ENCODE peak calls at places on chromosomes 4 and X, in ten cellular contexts. L, M, Y, H, W, A, I, U, G and E are unnamed samples.

GRCh38 chrX:40402771-40403533 is 177.8 kb upstream of the ATP6AP2 start:
- DNase-seq in L (no peak), M (peak), Y (peak), H (no peak), W (no peak), A (peak), I (peak), U (no peak), G (no peak), E (no peak)

GRCh38 chrX:13694359-13694758 is 5.4 kb downstream of the RAB9A start:
- DNase-seq in L (no peak), M (no peak), Y (no peak), H (no peak), W (no peak), A (no peak), I (no peak), U (no peak), G (no peak), E (no peak)

GRCh38 chr4:169420291-169420690 is 149.5 kb upstream of the SH3RF1 start:
- DNase-seq in L (no peak), M (no peak), Y (no peak), H (no peak), W (no peak), A (no peak), I (no peak), U (no peak), G (no peak), E (no peak)

GRCh38 chr4:102663073-102663472 is 97.7 kb downstream of the MANBA start:
- DNase-seq in L (no peak), M (no peak), Y (no peak), H (no peak), W (no peak), A (peak), I (no peak), U (no peak), G (no peak), E (no peak)

GRCh38 chr4:72974694-72975487 is 94.6 kb downstream of the COX18 start:
- DNase-seq in L (no peak), M (no peak), Y (peak), H (no peak), W (no peak), A (no peak), I (no peak), U (no peak), G (no peak), E (no peak)

GRCh38 chrX:43969504-43970501 is 3.4 kb downstream of the NDP start:
- DNase-seq in L (no peak), M (no peak), Y (no peak), H (no peak), W (no peak), A (no peak), I (no peak), U (no peak), G (no peak), E (no peak)

GRCh38 chr4:39383690-39384089 is 17.5 kb upstream of the RFC1 start:
- DNase-seq in L (no peak), M (no peak), Y (no peak), H (no peak), W (no peak), A (no peak), I (no peak), U (no peak), G (peak), E (no peak)

GRCh38 chrX:71367396-71367795 is 1.2 kb downstream of the TAF1 start:
- DNase-seq in L (no peak), M (no peak), Y (no peak), H (no peak), W (no peak), A (no peak), I (no peak), U (no peak), G (no peak), E (no peak)

GRCh38 chrX:105331244-105331643 is 110.8 kb upstream of the TEX13A start:
- DNase-seq in L (no peak), M (no peak), Y (peak), H (no peak), W (no peak), A (no peak), I (no peak), U (no peak), G (no peak), E (no peak)

GRCh38 chrX:41468647-41469323 is 21.6 kb downstream of the NYX start:
- DNase-seq in L (no peak), M (no peak), Y (no peak), H (no peak), W (no peak), A (no peak), I (no peak), U (no peak), G (no peak), E (no peak)

GRCh38 chrX:2848806-2849420 is 20.2 kb downstream of the GYG2 start:
- DNase-seq in L (no peak), M (no peak), Y (no peak), H (no peak), W (no peak), A (peak), I (no peak), U (no peak), G (peak), E (no peak)

GRCh38 chr4:188270273-188271069 is 131.2 kb downstream of the TRIML1 start:
- DNase-seq in L (no peak), M (no peak), Y (no peak), H (no peak), W (no peak), A (no peak), I (no peak), U (no peak), G (no peak), E (no peak)

GRCh38 chr4:8383016-8383415 is 57.5 kb downstream of the ACOX3 start:
- DNase-seq in L (no peak), M (no peak), Y (no peak), H (no peak), W (no peak), A (no peak), I (no peak), U (no peak), G (no peak), E (no peak)

GRCh38 chrX:143642426-143642825 is 6.5 kb upstream of the SLITRK4 start:
- DNase-seq in L (no peak), M (no peak), Y (no peak), H (no peak), W (no peak), A (no peak), I (no peak), U (no peak), G (no peak), E (no peak)

DNA sequence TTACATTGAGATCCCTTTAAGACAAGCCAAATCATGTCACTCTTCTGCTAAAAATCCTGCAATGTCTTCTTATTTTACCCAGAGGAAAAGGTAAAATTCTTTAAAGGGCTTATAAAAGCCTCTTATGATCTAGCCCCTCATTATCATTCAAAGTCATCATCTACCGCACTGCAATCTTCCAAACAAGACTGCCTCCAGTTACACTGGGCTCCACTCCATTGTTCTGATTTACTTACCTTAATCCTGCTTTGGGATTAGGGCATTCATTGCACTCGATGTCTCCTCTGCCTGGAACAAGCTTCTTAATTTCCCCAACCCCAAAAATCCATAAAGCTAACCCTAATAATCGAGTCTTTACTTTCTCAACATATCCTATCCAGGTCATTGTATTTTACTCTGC is 269.1 kb downstream of the PCDH18 start:
- DNase-seq in L (no peak), M (no peak), Y (no peak), H (no peak), W (no peak), A (no peak), I (no peak), U (no peak), G (no peak), E (no peak)
- TF ChIP-seq CTCF in L (no peak), M (no peak), Y (no peak), H (no peak), W (no peak), A (no peak), I (no peak), U (no peak), G (no peak), E (no peak)

GRCh38 chrX:136608295-136608933 is 39.5 kb upstream of the CD40LG start:
- DNase-seq in L (no peak), M (peak), Y (no peak), H (peak), W (no peak), A (no peak), I (no peak), U (peak), G (no peak), E (peak)
- TF ChIP-seq CTCF in L (no peak), M (no peak), Y (no peak), H (peak), W (no peak), A (peak), I (peak), U (peak), G (no peak), E (no peak)

GRCh38 chrX:65689377-65689776 is 21.9 kb downstream of the MSN start:
- DNase-seq in L (no peak), M (no peak), Y (no peak), H (no peak), W (no peak), A (no peak), I (no peak), U (no peak), G (no peak), E (no peak)
- TF ChIP-seq CTCF in L (no peak), M (no peak), Y (no peak), H (no peak), W (no peak), A (no peak), I (no peak), U (no peak), G (no peak), E (no peak)

GRCh38 chr4:129804458-129804981 is 708.6 kb downstream of the C4orf33 start:
- DNase-seq in L (no peak), M (no peak), Y (no peak), H (no peak), W (no peak), A (no peak), I (no peak), U (no peak), G (no peak), E (no peak)
- TF ChIP-seq CTCF in L (no peak), M (no peak), Y (no peak), H (no peak), W (no peak), A (no peak), I (no peak), U (no peak), G (no peak), E (no peak)

DNA sequence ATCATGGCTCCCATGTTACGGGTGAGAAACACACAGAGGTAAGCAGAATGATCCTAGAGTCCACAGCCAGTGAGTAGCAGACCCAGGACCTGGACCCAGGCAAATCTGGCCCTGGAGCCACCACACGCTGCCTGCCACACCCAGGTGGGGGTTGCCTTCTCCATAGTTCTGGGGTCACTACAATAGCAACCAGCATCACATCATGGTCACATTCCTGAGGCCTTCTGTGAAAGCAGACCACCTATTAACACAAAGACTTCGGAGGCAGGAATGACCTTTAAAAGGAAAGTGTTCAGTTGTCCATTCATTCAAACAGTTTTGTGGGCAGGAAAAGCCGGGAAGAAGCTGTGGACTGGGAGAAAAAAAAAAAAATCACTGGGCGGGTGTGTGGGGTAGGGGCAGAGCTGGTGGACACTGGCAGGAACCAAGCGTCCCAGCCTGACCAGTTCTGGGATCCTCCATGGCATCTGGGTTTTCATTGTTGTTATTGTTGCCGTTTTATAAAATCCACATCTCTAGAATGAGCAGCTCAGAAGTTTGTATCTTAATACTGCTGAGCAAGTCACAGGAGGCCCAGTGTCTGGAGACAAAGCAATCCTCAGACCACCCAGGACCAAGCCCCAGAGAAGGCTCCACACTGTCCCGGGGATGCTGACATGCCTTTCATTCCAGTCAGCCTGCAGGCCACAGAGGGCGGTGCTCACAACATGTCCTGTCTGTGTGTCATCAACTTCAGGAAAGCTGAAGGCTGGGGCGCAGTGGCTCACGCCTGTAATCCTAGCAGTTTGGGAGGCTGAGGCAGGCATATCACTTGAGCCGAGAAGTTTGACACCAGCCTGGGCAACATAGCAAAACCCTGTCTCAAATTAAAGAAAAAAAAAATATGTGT is 67.0 kb downstream of the SEL1L3 start:
- DNase-seq in L (no peak), M (no peak), Y (peak), H (no peak), W (no peak), A (no peak), I (no peak), U (no peak), G (peak), E (no peak)
- TF ChIP-seq CTCF in L (no peak), M (no peak), Y (no peak), H (no peak), W (no peak), A (peak), I (no peak), U (no peak), G (no peak), E (no peak)

GRCh38 chr4:26325191-26325590 is 4.4 kb downstream of the RBPJ start:
- DNase-seq in L (no peak), M (no peak), Y (no peak), H (no peak), W (no peak), A (no peak), I (no peak), U (peak), G (peak), E (no peak)
- TF ChIP-seq CTCF in L (peak), M (no peak), Y (peak), H (peak), W (no peak), A (peak), I (peak), U (peak), G (peak), E (no peak)

GRCh38 chr4:2180410-2180809 is 61.5 kb downstream of the HAUS3 start:
- DNase-seq in L (no peak), M (no peak), Y (no peak), H (no peak), W (no peak), A (no peak), I (no peak), U (no peak), G (no peak), E (no peak)

GRCh38 chr4:2186865-2187172 is 55.1 kb downstream of the HAUS3 start:
- DNase-seq in L (no peak), M (no peak), Y (no peak), H (no peak), W (no peak), A (no peak), I (no peak), U (no peak), G (no peak), E (no peak)

GRCh38 chr4:2183394-2183793 is 58.5 kb downstream of the HAUS3 start:
- DNase-seq in L (no peak), M (no peak), Y (no peak), H (no peak), W (no peak), A (no peak), I (no peak), U (no peak), G (no peak), E (no peak)

GRCh38 chr4:2182981-2183380 is 58.9 kb downstream of the HAUS3 start:
- DNase-seq in L (no peak), M (no peak), Y (no peak), H (no peak), W (no peak), A (no peak), I (no peak), U (no peak), G (no peak), E (no peak)

DNA sequence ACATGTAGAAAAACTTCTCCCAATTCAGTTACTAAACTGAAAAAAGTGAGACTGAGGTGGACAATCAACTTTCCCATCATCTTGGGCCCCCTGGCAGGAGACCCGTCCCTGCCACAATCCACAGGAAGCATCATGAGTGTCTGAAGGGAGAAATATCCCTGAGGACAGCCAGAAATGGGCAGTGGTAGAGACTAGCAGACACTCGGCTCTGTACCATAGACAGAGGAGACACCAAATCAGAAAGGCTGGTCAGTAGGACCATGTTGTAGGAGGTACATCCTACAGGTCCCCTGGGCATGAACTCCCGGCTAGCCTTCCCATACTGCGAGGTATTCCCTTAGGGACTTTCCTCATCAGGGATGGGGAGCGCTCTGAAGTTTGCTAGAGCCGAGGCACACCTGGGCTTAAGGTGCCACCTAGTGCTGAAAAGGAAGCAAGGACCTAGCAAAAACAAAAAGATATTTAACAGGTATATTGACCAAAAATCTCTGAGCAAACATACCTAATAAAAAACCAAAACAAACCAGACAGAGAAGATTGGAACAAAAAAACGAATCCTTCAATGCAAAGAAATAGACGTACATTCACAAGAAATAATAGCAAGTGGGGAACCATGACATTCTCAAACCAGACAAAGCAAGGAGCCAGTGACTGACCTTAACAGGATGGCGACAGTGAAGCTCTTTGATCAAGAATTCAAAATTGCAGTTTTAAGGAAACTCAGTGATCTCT is 55.6 kb downstream of the HAUS3 start:
- DNase-seq in L (peak), M (no peak), Y (no peak), H (no peak), W (no peak), A (no peak), I (no peak), U (peak), G (peak), E (no peak)
- TF ChIP-seq CTCF in L (peak), M (no peak), Y (peak), H (no peak), W (no peak), A (peak), I (peak), U (peak), G (peak), E (no peak)